ENCODE peak calls at places on chromosomes 6 and 20, in eight cellular contexts. G, Y, O, J, L, D, B and W are unnamed samples. For H3K27me3, the result is how much of the 10 kb centered on the place peaks cover.

GRCh38 chr20:40506567-40506966 is 182.5 kb downstream of the MAFB start:
- DNase-seq in Y (peak), D (peak), B (no peak), L (peak), J (peak), G (peak), O (peak), W (peak)

GRCh38 chr6:132414332-132414731 is 13.1 kb upstream of the MOXD1 start:
- DNase-seq in D (no peak), O (no peak), B (no peak), Y (no peak), L (no peak), J (no peak), G (no peak), W (no peak)

GRCh38 chr6:391559-392440 is at the start of gene IRF4:
- DNase-seq in D (peak), Y (no peak), L (no peak), G (no peak), O (peak), J (no peak), B (peak), W (no peak)

GRCh38 chr6:161225677-161226004 is 48.2 kb downstream of the AGPAT4 start:
- DNase-seq in J (no peak), L (no peak), O (no peak), Y (no peak), D (no peak), B (no peak), G (no peak), W (no peak)

GRCh38 chr6:42710316-42710715 is 12.1 kb downstream of the PRPH2 start:
- DNase-seq in Y (no peak), B (no peak), D (no peak), G (no peak), J (no peak), L (no peak), O (no peak), W (no peak)

GRCh38 chr6:167683028-167683862 is 143.5 kb upstream of the AFDN start:
- DNase-seq in Y (no peak), L (peak), G (peak), O (peak), D (peak), B (no peak), J (peak), W (peak)

GRCh38 chr6:166496460-166496859 is 90.0 kb downstream of the RAMACL start:
- DNase-seq in G (no peak), J (no peak), O (no peak), Y (no peak), B (no peak), D (no peak), L (no peak), W (no peak)

GRCh38 chr6:101396552-101397173 is 3.2 kb downstream of the GRIK2 start:
- DNase-seq in L (peak), J (peak), D (no peak), G (peak), Y (no peak), O (peak), B (no peak), W (peak)

GRCh38 chr20:43667341-43668132 is 623 bp downstream of the MYBL2 start:
- DNase-seq in Y (peak), O (no peak), J (peak), G (no peak), B (peak), L (no peak), D (no peak), W (no peak)

GRCh38 chr20:5041433-5041832 is 40.1 kb upstream of the SLC23A2 start:
- DNase-seq in D (no peak), L (no peak), G (no peak), O (peak), Y (peak), B (peak), J (no peak), W (no peak)

GRCh38 chr6:53862517-53863457 is 68.0 kb downstream of the LRRC1 start:
- DNase-seq in L (no peak), J (peak), O (peak), B (no peak), Y (no peak), D (no peak), G (no peak), W (peak)

DNA sequence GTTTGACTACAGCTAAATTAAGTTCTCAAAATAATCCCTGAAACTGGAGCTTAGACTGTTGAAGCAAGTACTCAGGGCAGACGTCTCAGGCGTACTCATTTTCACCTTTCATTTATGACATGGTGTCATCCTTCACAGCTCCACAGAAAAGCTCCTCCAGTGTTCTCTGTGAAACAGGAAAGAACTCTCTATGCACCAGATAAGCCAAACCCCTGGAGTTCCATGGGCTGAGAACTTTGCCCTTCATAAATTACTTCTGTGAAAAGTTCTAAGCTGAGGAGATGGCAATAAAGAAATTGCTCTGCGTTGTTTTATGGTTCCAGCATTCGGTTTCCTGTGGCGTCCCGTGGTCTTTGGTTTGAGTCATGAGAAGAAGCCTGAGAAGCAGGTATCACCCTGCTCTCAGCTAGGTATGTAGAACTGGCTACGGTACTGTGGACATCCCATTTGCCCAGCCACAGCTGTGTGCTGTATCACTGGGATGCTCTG is 20.2 kb upstream of the RREB1 start:
- DNase-seq in G (no peak), J (no peak), B (peak), D (no peak), L (no peak), O (no peak), Y (no peak), W (no peak)
- H3K4me3 ChIP-seq in G (peak), J (no peak), B (peak), D (peak), L (no peak), O (no peak), Y (no peak), W (no peak)

GRCh38 chr6:137870744-137871247 is 3.7 kb downstream of the TNFAIP3 start:
- DNase-seq in B (peak), J (no peak), O (no peak), Y (no peak), G (no peak), D (no peak), L (no peak), W (peak)
- TF ChIP-seq CTCF in B (peak), J (no peak), O (no peak), Y (no peak), G (no peak), D (no peak), L (peak), W (peak)

DNA sequence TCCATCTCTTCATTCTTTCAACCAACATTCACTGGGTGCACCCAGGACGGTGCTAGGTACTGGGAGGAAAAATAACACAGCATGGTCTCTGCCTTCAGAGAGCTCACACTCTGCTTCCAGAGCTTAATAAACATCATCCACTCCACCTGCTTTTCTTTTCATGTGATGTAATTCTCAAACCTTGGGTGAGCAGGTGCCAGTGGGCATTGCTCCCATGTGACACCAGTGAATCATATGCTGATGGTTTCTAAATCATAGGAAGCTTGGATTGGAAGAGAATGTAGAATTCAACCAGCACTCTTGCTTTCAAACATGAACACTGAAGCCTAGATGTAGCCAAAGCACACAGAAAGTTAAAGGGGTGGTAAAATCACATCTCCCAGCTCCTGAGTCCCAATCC is 189.8 kb downstream of the FOXA2 start:
- DNase-seq in D (no peak), Y (no peak), B (no peak), L (no peak), G (no peak), O (no peak), J (peak), W (no peak)
- H3K27me3 ChIP-seq in D (under half), Y (under half), B (under half), L (under half), G (under half), O (under half), J (under half), W (under half)

GRCh38 chr6:56396435-56396834 is 149.1 kb upstream of the COL21A1 start:
- DNase-seq in B (no peak), G (no peak), O (no peak), J (no peak), D (no peak), L (no peak), Y (no peak), W (no peak)
- H3K4me3 ChIP-seq in B (no peak), G (no peak), O (no peak), J (no peak), D (no peak), L (no peak), Y (no peak), W (no peak)

GRCh38 chr6:1895721-1896120 is 286.0 kb downstream of the FOXC1 start:
- DNase-seq in L (no peak), O (no peak), D (no peak), B (no peak), G (no peak), Y (no peak), J (peak), W (no peak)

GRCh38 chr6:1894954-1895353 is 285.2 kb downstream of the FOXC1 start:
- DNase-seq in J (peak), O (no peak), B (no peak), G (no peak), L (no peak), D (no peak), Y (no peak), W (peak)

GRCh38 chr6:1892716-1893115 is 283.0 kb downstream of the FOXC1 start:
- DNase-seq in B (no peak), Y (peak), G (no peak), L (no peak), D (no peak), J (no peak), O (no peak), W (no peak)

GRCh38 chr6:1890987-1891386 is 281.3 kb downstream of the FOXC1 start:
- DNase-seq in Y (no peak), L (no peak), B (no peak), O (no peak), J (no peak), D (no peak), G (no peak), W (no peak)

GRCh38 chr6:1893470-1894130 is 283.9 kb downstream of the FOXC1 start:
- DNase-seq in L (no peak), J (peak), D (no peak), B (no peak), G (no peak), O (no peak), Y (peak), W (no peak)
- TF ChIP-seq CTCF in L (no peak), J (peak), D (no peak), B (peak), G (no peak), O (no peak), Y (peak), W (no peak)

DNA sequence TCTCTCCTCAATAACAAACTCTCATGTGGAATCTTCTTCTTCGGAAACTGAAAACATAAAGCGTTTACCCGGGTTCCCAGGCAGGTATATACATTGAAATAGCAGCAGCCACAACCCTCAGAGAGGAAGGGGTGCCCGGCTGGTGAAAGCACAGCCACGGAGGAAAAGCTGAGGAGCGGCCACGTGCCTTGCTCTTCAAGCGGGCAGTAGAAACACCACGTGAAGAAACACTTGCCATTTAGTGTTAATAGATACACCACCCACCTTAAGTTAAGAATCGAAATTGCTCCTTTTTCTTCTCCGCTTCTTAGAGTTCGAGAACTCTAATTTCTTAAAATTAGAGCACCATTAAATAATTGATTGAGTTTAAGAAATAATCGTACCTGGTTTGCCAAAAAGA is 305 bp downstream of the THBS2 start:
- DNase-seq in J (no peak), L (no peak), Y (no peak), B (no peak), D (no peak), G (no peak), O (no peak), W (no peak)
- H3K27me3 ChIP-seq in J (under half), L (half or more), Y (under half), B (under half), D (under half), G (under half), O (under half), W (under half)

GRCh38 chr6:159168536-159169192 is 536 bp upstream of the FNDC1 start:
- DNase-seq in B (peak), J (no peak), D (peak), G (peak), L (peak), Y (peak), O (peak), W (no peak)
- H3K4me3 ChIP-seq in B (no peak), J (no peak), D (peak), G (peak), L (peak), Y (peak), O (peak), W (no peak)

GRCh38 chr20:37941332-37941731 is 38.4 kb downstream of the VSTM2L start:
- DNase-seq in Y (no peak), D (peak), O (no peak), J (peak), B (no peak), G (no peak), L (no peak), W (no peak)
- TF ChIP-seq CTCF in Y (peak), D (no peak), O (no peak), J (peak), B (peak), G (no peak), L (no peak), W (no peak)

DNA sequence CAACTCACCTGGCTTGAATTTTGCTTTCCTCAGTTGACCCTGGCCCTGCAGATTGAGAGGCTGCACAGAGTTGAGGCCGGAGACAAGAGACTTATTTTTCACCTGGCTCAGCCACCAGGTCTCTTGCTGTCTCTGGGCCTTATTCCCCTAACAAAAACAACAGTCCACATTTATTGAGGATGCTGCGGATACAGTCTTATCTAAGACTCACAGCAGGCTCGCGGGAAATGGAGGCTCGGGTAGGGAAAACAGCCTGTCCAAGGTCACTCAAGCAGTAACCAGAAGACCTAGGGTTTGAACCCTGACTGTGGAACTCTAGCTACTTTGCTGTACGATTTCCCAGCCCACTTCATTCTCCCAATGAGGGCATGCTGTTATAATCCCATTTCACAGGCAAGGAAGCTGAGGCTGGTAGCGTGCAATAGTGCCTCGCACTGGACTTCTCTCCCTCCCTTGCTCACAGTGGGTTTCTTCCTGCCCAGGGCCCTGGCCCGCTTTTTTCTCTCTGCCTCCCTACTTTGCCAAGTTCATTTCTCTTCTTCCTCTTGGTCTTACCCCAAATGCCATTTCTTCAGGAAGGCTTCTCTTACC is 57.7 kb downstream of the RBM38 start:
- DNase-seq in L (no peak), D (no peak), J (no peak), B (no peak), Y (no peak), O (no peak), G (no peak), W (no peak)
- H3K27me3 ChIP-seq in L (under half), D (under half), J (under half), B (under half), Y (under half), O (under half), G (under half), W (under half)

DNA sequence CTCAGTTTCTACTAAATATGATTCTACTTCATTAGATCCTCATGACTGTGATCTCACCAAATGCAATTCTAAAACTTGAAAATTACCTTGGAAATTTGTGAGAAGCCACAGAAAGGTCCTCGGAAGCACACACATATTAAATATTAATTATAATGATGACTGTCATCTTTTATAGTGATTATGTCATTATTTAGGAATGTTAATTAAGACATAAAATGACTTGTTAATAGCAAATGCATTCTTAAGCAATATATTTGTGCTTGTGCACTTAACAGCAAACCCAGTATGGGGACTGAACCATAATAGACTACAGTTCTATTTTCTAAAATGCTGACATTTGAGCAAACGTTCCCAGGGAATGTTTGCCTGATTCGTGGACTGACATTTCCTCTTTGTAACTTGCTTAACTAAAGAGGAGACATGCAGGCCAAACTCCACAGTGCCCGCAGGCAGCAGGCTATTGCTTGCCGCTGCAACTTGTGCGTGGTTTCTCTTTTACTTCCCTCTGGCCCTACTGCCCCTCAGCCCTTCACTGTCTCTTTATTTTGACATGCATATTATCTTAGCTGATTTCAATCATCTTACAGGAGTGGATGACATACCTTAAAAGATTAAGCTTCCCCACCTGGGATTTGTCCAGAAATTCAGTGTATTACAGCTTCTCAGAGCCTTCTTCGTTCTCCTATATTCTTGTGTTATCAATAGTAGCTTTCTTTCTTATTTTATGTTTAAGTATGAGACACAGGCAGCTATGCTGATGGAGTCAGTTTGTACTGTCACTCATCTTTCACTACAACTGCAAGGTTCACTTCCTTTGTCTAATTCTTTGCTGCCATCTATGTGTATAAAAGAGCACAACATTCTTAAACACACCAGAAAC is 141.5 kb downstream of the GMDS start:
- DNase-seq in Y (peak), L (no peak), J (peak), G (no peak), B (no peak), O (no peak), D (no peak), W (peak)
- H3K4me3 ChIP-seq in Y (peak), L (no peak), J (no peak), G (peak), B (no peak), O (no peak), D (peak), W (no peak)